ENCODE peak calls at places on chromosomes 2 and 18, in five cellular contexts. S is mesenchymal stem cell, Z is hepatocyte, T is stomach, G is AG04450. B is an unnamed sample. For H3K9me3, the result is how much of the 10 kb centered on the place peaks cover.

GRCh38 chr2:18719978-18720775 is 130.8 kb upstream of the NT5C1B start:
- DNase-seq in S (peak), Z (peak), T (no peak), G (no peak), B (peak)

GRCh38 chr2:39682078-39682477 is 16.4 kb downstream of the TMEM178A start:
- DNase-seq in S (no peak), Z (no peak), T (no peak), G (no peak), B (no peak)

GRCh38 chr2:44974064-44974715 is 32.7 kb downstream of the SIX3 start:
- DNase-seq in S (peak), Z (peak), T (no peak), G (no peak), B (peak)

GRCh38 chr2:36360063-36360462 is 4.5 kb downstream of the CRIM1 start:
- DNase-seq in S (no peak), Z (no peak), T (no peak), G (no peak), B (no peak)

GRCh38 chr2:184534986-184535385 is 63.3 kb upstream of the ZNF804A start:
- DNase-seq in S (no peak), Z (no peak), T (no peak), G (no peak), B (no peak)

GRCh38 chr2:64987001-64987962 is 1.9 kb upstream of the SLC1A4 start:
- DNase-seq in S (peak), Z (no peak), T (no peak), G (no peak), B (no peak)

GRCh38 chr18:63016270-63016669 is 300.9 kb downstream of the PHLPP1 start:
- DNase-seq in S (peak), Z (peak), T (no peak), G (peak), B (peak)

GRCh38 chr2:112004246-112004645 is 50.8 kb upstream of the TMEM87B start:
- DNase-seq in S (no peak), Z (no peak), T (peak), G (no peak), B (peak)

GRCh38 chr2:68762665-68763064 is 28.1 kb downstream of the ARHGAP25 start:
- DNase-seq in S (peak), Z (no peak), T (no peak), G (no peak), B (no peak)

GRCh38 chr18:33051397-33051796 is 278.6 kb upstream of the KLHL14 start:
- DNase-seq in S (peak), Z (peak), T (peak), G (no peak), B (no peak)

GRCh38 chr18:13273800-13274199 is 55.2 kb downstream of the LDLRAD4 start:
- DNase-seq in S (no peak), Z (no peak), T (no peak), G (no peak), B (no peak)

GRCh38 chr2:187774551-187775071 is 220.4 kb upstream of the TFPI start:
- DNase-seq in S (peak), Z (no peak), T (no peak), G (peak), B (no peak)

GRCh38 chr2:72813841-72814240 is 12.0 kb downstream of the EXOC6B start:
- DNase-seq in S (no peak), Z (no peak), T (no peak), G (no peak), B (no peak)

GRCh38 chr2:15734871-15735737 is 143.4 kb downstream of the DDX1 start:
- DNase-seq in S (peak), Z (no peak), T (no peak), G (no peak), B (no peak)

GRCh38 chr18:35303610-35304009 is 13.6 kb upstream of the ZSCAN30 start:
- DNase-seq in S (no peak), Z (no peak), T (no peak), G (no peak), B (no peak)

GRCh38 chr18:35311506-35311905 is 21.5 kb upstream of the ZSCAN30 start:
- DNase-seq in S (no peak), Z (no peak), T (no peak), G (no peak), B (no peak)

GRCh38 chr18:35306588-35307250 is 16.7 kb upstream of the ZSCAN30 start:
- DNase-seq in S (peak), Z (no peak), T (no peak), G (no peak), B (no peak)
- H3K9me3 ChIP-seq in S (half or more), Z (half or more), T (under half), G (under half), B (half or more)

GRCh38 chr2:74392449-74392743 is 12.3 kb upstream of the DCTN1 start:
- DNase-seq in S (no peak), Z (no peak), T (no peak), G (no peak), B (no peak)
- H3K4me3 ChIP-seq in S (no peak), Z (no peak), T (no peak), G (no peak), B (peak)

GRCh38 chr2:228731517-228731916 is 539.6 kb downstream of the PID1 start:
- DNase-seq in S (peak), Z (no peak), T (no peak), G (peak), B (peak)
- H3K9me3 ChIP-seq in S (under half), Z (under half), T (under half), G (under half), B (under half)

GRCh38 chr2:78707776-78708386 is 317.6 kb upstream of the REG3G start:
- DNase-seq in S (peak), Z (no peak), T (no peak), G (no peak), B (no peak)
- H3K4me3 ChIP-seq in S (no peak), Z (no peak), T (no peak), G (no peak), B (no peak)

GRCh38 chr2:80510716-80511115 is 206.2 kb upstream of the LRRTM1 start:
- DNase-seq in S (no peak), Z (no peak), T (no peak), G (no peak), B (no peak)
- H3K9me3 ChIP-seq in S (under half), Z (under half), T (under half), G (under half), B (under half)